ENCODE peak calls at places on chromosomes 3 and 15, in four cellular contexts. M, D, R and N are unnamed samples.

GRCh38 chr15:57256941-57257340 is 119.4 kb upstream of the CGNL1 start:
- DNase-seq in M (no peak), D (no peak), R (no peak), N (no peak)

GRCh38 chr3:100108464-100109079 is 5.7 kb downstream of the FILIP1L start:
- DNase-seq in M (no peak), D (no peak), R (no peak), N (no peak)

GRCh38 chr3:58324675-58325390 is 7.9 kb upstream of the PXK start:
- DNase-seq in M (no peak), D (no peak), R (no peak), N (no peak)

GRCh38 chr3:30779686-30780287 is 114.7 kb downstream of the GADL1 start:
- DNase-seq in M (peak; percentile 16), D (peak; percentile 24), R (peak; percentile 49), N (peak; percentile 71)

GRCh38 chr3:145522179-145522578 is 638.8 kb downstream of the PLOD2 start:
- DNase-seq in M (no peak), D (no peak), R (no peak), N (no peak)

GRCh38 chr15:45009046-45009445 is 13.9 kb upstream of the SORD start:
- DNase-seq in M (no peak), D (no peak), R (no peak), N (no peak)

GRCh38 chr15:38085931-38086562 is 151.6 kb downstream of the TMCO5A start:
- DNase-seq in M (no peak), D (no peak), R (no peak), N (no peak)

GRCh38 chr3:112568642-112569041 is 6.8 kb downstream of the SLC35A5 start:
- DNase-seq in M (no peak), D (no peak), R (no peak), N (no peak)

GRCh38 chr15:81229596-81229995 is 32.9 kb downstream of the IL16 start:
- DNase-seq in M (no peak), D (no peak), R (no peak), N (no peak)

GRCh38 chr3:178352300-178353021 is 183.8 kb upstream of the KCNMB2 start:
- DNase-seq in M (no peak), D (no peak), R (peak; percentile 34), N (peak; percentile 44)

GRCh38 chr3:50466177-50466576 is 37.3 kb downstream of the CACNA2D2 start:
- DNase-seq in M (no peak), D (peak; percentile 18), R (no peak), N (no peak)

GRCh38 chr3:141373768-141374526 is 5.6 kb downstream of the ZBTB38 start:
- DNase-seq in M (no peak), D (no peak), R (no peak), N (peak; percentile 79)

GRCh38 chr3:108320746-108321350 is 24.5 kb downstream of the HHLA2 start:
- DNase-seq in M (no peak), D (no peak), R (no peak), N (peak; percentile 34)

GRCh38 chr3:23864954-23865353 is 51.8 kb downstream of the NKIRAS1 start:
- DNase-seq in M (no peak), D (no peak), R (no peak), N (no peak)
- H4K20me1 ChIP-seq in M (no peaks in the 10 kb centered on the region), D (peaks cover 22% of the 10 kb centered on the region), R (peaks cover 80% of the 10 kb centered on the region), N (peaks cover 30% of the 10 kb centered on the region)

GRCh38 chr15:84863480-84864428 is 20.7 kb upstream of the SLC28A1 start:
- DNase-seq in M (no peak), D (no peak), R (no peak), N (no peak)
- H2AFZ ChIP-seq in M (no peak overlapping the region), D (no peak overlapping the region), R (no peak overlapping the region), N (no peak overlapping the region)

DNA sequence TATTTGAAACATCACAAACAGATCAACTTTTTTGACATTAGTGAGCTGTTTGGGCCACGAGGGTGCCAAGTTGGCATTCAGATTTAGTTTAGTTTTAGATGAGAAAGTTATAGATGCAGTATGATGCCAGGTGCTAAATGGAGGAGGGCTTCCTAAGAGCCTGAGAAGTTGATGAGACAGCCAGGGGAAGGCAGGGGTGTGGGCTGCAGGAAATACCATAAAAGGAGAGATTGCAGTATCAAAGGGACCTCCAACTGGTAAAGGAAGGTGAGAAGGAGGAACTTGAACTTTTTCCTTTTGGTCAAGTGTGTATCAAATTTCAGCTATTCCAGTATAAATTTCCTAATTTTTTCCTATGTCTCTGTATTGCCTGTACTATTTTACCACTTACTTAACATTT is 2.0 kb upstream of the TNIK start:
- DNase-seq in M (no peak), D (no peak), R (no peak), N (peak; percentile 80)
- TF ChIP-seq EZH2phosphoT487 in M (no peak), D (no peak), R (no peak), N (no peak)

DNA sequence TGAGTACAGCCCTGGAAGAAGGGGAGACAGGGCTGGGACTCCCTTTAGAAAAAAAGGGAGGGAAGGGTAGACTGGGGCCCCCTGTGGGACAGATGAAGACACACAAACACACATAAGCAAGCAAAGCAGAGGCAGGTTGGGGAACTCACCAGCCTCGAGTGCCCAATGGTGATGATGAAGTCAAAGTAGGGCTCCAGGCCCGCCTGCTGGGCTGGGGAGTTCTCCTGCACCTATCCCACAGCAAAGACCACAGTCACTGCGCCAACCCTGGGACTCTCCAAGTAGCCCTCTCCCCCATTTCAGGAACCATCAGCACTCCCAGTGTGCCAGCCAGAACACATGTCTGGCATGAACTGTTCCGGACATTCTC is 4.1 kb downstream of the GORASP1 start:
- DNase-seq in M (no peak), D (peak; percentile 37), R (peak; percentile 39), N (peak; percentile 68)
- H4K20me1 ChIP-seq in M (no peaks in the 10 kb centered on the region), D (no peaks in the 10 kb centered on the region), R (peaks cover 12% of the 10 kb centered on the region), N (peaks cover 12% of the 10 kb centered on the region)

DNA sequence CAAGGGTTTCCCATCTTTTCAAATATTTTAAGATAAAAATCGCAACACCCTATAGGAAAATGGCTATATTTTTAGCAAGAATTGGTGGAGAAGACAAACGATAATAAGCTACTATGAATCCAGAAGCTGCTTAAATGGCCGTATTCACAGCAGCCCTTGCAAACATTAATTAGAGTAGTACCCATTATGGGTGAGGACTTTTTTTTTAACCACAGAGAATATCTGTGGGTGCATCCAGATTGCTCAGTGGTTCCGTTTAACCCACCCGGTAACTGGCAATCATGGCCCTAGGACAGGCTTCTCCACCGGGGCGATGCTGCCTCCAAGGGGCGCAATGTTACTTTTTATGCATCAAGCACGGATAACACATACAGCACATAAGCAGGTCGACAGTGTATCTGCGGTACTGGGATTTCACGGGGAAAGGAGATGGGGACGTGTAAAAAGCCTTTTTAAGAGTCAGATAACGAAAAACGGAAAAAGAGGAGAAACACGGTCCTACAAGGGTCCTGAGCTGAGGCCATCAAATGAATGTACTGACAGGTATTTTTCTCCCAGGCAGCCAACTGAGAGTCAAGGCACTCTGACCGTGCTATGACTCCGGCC is 968 bp upstream of the TMEM266 start:
- DNase-seq in M (no peak), D (no peak), R (peak; percentile 52), N (peak; percentile 53)
- H2AFZ ChIP-seq in M (peak overlapping the region; percentile 68), D (no peak overlapping the region), R (peak overlapping the region; percentile 77), N (peak overlapping the region; percentile 81)